ENCODE peak calls at places on chromosome 14, in nine cellular contexts. H is T-cell, F is kidney epithelial cell, V is GM03348, E is NCI-H460, J is upper lobe of right lung, A is fibroblast of lung, D is AG10803, S is lower lobe of right lung. L is an unnamed sample.

GRCh38 chr14:64693766-64694165 is 10.5 kb upstream of the PLEKHG3 start:
- DNase-seq in S (no peak), H (no peak), F (no peak), D (no peak), A (no peak), E (no peak), V (no peak), J (no peak), L (no peak)

GRCh38 chr14:75306917-75307699 is 28.5 kb downstream of the FOS start:
- DNase-seq in E (no peak), V (no peak), H (peak; percentile 8), J (peak; percentile 21), A (no peak), F (no peak), S (no peak), D (peak; percentile 16), L (no peak)

GRCh38 chr14:59969319-59969718 is 49.4 kb downstream of the LRRC9 start:
- DNase-seq in J (no peak), S (no peak), H (no peak), A (peak; percentile 38), E (peak; percentile 26), D (no peak), V (no peak), F (no peak), L (no peak)

GRCh38 chr14:97233319-97233980 is 436.3 kb downstream of the VRK1 start:
- DNase-seq in D (no peak), A (no peak), V (no peak), H (no peak), J (no peak), S (no peak), E (no peak), F (no peak), L (no peak)

GRCh38 chr14:74257078-74257987 is 18.1 kb downstream of the VSX2 start:
- DNase-seq in S (peak; percentile 66), E (peak; percentile 26), D (peak; percentile 8), H (peak; percentile 55), F (no peak), V (peak; percentile 92), J (peak; percentile 76), A (no peak), L (no peak)

GRCh38 chr14:89618309-89618708 is 201.3 kb upstream of the FOXN3 start:
- DNase-seq in D (peak; percentile 47), S (no peak), A (peak; percentile 24), V (peak; percentile 44), E (no peak), H (no peak), F (no peak), J (no peak), L (no peak)

GRCh38 chr14:68633131-68633991 is 159.5 kb downstream of the ZFP36L1 start:
- DNase-seq in S (no peak), D (peak; percentile 61), E (no peak), A (peak; percentile 20), J (peak; percentile 55), H (no peak), V (peak; percentile 55), F (no peak), L (peak; percentile 56)

GRCh38 chr14:71416392-71416791 is 509.1 kb downstream of the PCNX1 start:
- DNase-seq in S (no peak), E (no peak), A (peak; percentile 36), D (no peak), F (no peak), V (no peak), H (no peak), J (no peak), L (no peak)

L was measured in dorsolateral prefrontal cortex.